ENCODE peak calls at places on chromosomes 4 and X, in four cellular contexts. One of them, this sample, is unnamed.
A peak's percentile ranks its signal among the peaks of the same experiment; 100 is the strongest.

GRCh38 chr4:127810551-127810950 is 28.4 kb downstream of the HSPA4L start:
- DNase-seq in CD4-positive, alpha-beta T cell: no peak
- DNase-seq in EH: no peak
- DNase-seq in CD8-positive, alpha-beta memory T cell: no peak
- DNase-seq in this sample: no peak

GRCh38 chrX:110915120-110915519 is 119.5 kb upstream of the CHRDL1 start:
- DNase-seq in CD4-positive, alpha-beta T cell: no peak
- DNase-seq in EH: peak; percentile 21
- DNase-seq in CD8-positive, alpha-beta memory T cell: no peak
- DNase-seq in this sample: no peak

GRCh38 chr4:147938481-147938880 is 206.6 kb downstream of the ARHGAP10 start:
- DNase-seq in CD4-positive, alpha-beta T cell: no peak
- DNase-seq in EH: no peak
- DNase-seq in CD8-positive, alpha-beta memory T cell: no peak
- DNase-seq in this sample: no peak

GRCh38 chrX:141839856-141840255 is 1.7 kb downstream of the MAGEC3 start:
- DNase-seq in CD4-positive, alpha-beta T cell: no peak
- DNase-seq in EH: peak; percentile 38
- DNase-seq in CD8-positive, alpha-beta memory T cell: no peak
- DNase-seq in this sample: no peak

GRCh38 chr4:38654273-38654672 is 9.7 kb upstream of the KLF3 start:
- DNase-seq in CD4-positive, alpha-beta T cell: peak; percentile 32
- DNase-seq in EH: no peak
- DNase-seq in CD8-positive, alpha-beta memory T cell: peak; percentile 85
- DNase-seq in this sample: no peak

GRCh38 chr4:10203851-10204250 is 87.3 kb upstream of the WDR1 start:
- DNase-seq in CD4-positive, alpha-beta T cell: no peak
- DNase-seq in EH: no peak
- DNase-seq in CD8-positive, alpha-beta memory T cell: no peak
- DNase-seq in this sample: no peak

GRCh38 chr4:181548873-181549541 is 694.2 kb upstream of the TENM3 start:
- DNase-seq in CD4-positive, alpha-beta T cell: no peak
- DNase-seq in EH: peak; percentile 78
- DNase-seq in CD8-positive, alpha-beta memory T cell: no peak
- DNase-seq in this sample: no peak

GRCh38 chr4:36165256-36166005 is 78.9 kb downstream of the ARAP2 start:
- DNase-seq in CD4-positive, alpha-beta T cell: no peak
- DNase-seq in EH: no peak
- DNase-seq in CD8-positive, alpha-beta memory T cell: no peak
- DNase-seq in this sample: no peak

GRCh38 chr4:6391852-6392188 is 80.6 kb downstream of the PPP2R2C start:
- DNase-seq in CD4-positive, alpha-beta T cell: no peak
- DNase-seq in EH: no peak
- DNase-seq in CD8-positive, alpha-beta memory T cell: no peak
- DNase-seq in this sample: no peak

GRCh38 chrX:97397371-97397770 is 513.7 kb downstream of the RPA4 start:
- DNase-seq in CD4-positive, alpha-beta T cell: no peak
- DNase-seq in EH: no peak
- DNase-seq in CD8-positive, alpha-beta memory T cell: no peak
- DNase-seq in this sample: peak; percentile 48

GRCh38 chrX:132740316-132741123 is 217.9 kb downstream of the HS6ST2 start:
- DNase-seq in CD4-positive, alpha-beta T cell: no peak
- DNase-seq in EH: no peak
- DNase-seq in CD8-positive, alpha-beta memory T cell: no peak
- DNase-seq in this sample: no peak

GRCh38 chr4:188988131-188988530 is 848.9 kb downstream of the TRIML1 start:
- DNase-seq in CD4-positive, alpha-beta T cell: no peak
- DNase-seq in EH: no peak
- DNase-seq in CD8-positive, alpha-beta memory T cell: no peak
- DNase-seq in this sample: no peak

GRCh38 chr4:911871-912490 is 20.1 kb downstream of the GAK start:
- DNase-seq in CD4-positive, alpha-beta T cell: no peak
- DNase-seq in EH: no peak
- DNase-seq in CD8-positive, alpha-beta memory T cell: no peak
- DNase-seq in this sample: no peak